ENCODE peak calls at places on chromosomes 3 and 15, in ten cellular contexts. A is activated T-helper 2 cell treated with anti-CD3 and anti-CD28 coated beads, Interferon-gamma antibody, Interleukin-2, Interleukin-4, amounts not matched to agents 10 μg/mL and 5 μg/mL and 100 μg/mL, durations not matched to agents 14 hours and 24 hours and 36 hours; Q is AG04450; P is left lung; V is GM23248; S is neural progenitor cell; D is foreskin fibroblast; Y is activated gamma-delta T cell treated with Interleukin-2 at 50 U/mL for 16 hours; B is WERI-Rb-1; M is KG1. Z is an unnamed sample.

GRCh38 chr3:133797396-133798105 is 8.1 kb upstream of the SRPRB start:
- DNase-seq in Y (no peak), S (no peak), D (peak), V (no peak), A (no peak), Q (no peak), P (no peak), B (no peak), M (no peak), Z (no peak)

GRCh38 chr15:52679232-52680040 is at the start of gene ATOSA:
- DNase-seq in Q (peak), A (peak), B (peak), V (peak), Y (peak), P (peak), S (peak), D (peak), M (peak), Z (peak)

GRCh38 chr3:2511356-2511755 is 412.7 kb downstream of the CNTN4 start:
- DNase-seq in B (no peak), Y (no peak), A (no peak), P (no peak), M (no peak), D (no peak), Q (no peak), V (no peak), S (peak), Z (no peak)

GRCh38 chr15:69225355-69226027 is 65.1 kb downstream of the GLCE start:
- DNase-seq in M (no peak), Y (no peak), V (peak), B (no peak), A (no peak), Q (no peak), D (peak), S (peak), P (no peak), Z (peak)

GRCh38 chr3:43071313-43071893 is 34.5 kb downstream of the POMGNT2 start:
- DNase-seq in S (peak), A (no peak), Y (peak), M (no peak), Q (no peak), P (no peak), B (peak), V (peak), D (no peak), Z (peak)

GRCh38 chr3:124982855-124983254 is 48.3 kb upstream of the MUC13 start:
- DNase-seq in Q (no peak), S (no peak), D (no peak), Y (no peak), V (no peak), B (no peak), M (no peak), P (no peak), A (no peak), Z (no peak)

GRCh38 chr3:56799251-56799882 is 2.4 kb downstream of the ARHGEF3 start:
- DNase-seq in S (peak), P (no peak), A (no peak), Y (no peak), M (peak), V (peak), B (no peak), D (peak), Q (no peak), Z (peak)

GRCh38 chr3:9951962-9952805 is at the start of gene PRRT3:
- DNase-seq in Q (no peak), A (peak), B (peak), Y (peak), V (peak), P (no peak), D (peak), M (no peak), S (peak), Z (peak)

GRCh38 chr3:81761904-81762565 is 590 bp upstream of the GBE1 start:
- DNase-seq in Y (no peak), Q (no peak), M (no peak), S (no peak), D (no peak), A (no peak), V (peak), B (no peak), P (no peak), Z (no peak)

GRCh38 chr3:197542741-197543454 is 12.9 kb downstream of the BDH1 start:
- DNase-seq in Q (no peak), D (no peak), Y (no peak), A (no peak), P (no peak), V (no peak), B (no peak), M (no peak), S (no peak), Z (peak)

GRCh38 chr15:74395319-74396145 is 28.1 kb upstream of the CYP11A1 start:
- DNase-seq in V (peak), S (no peak), A (no peak), Y (no peak), D (no peak), P (no peak), B (no peak), Q (no peak), M (no peak), Z (no peak)

GRCh38 chr3:172125053-172125452 is 85.7 kb downstream of the FNDC3B start:
- DNase-seq in A (no peak), B (no peak), V (no peak), Y (no peak), M (no peak), S (no peak), Q (no peak), D (peak), P (no peak), Z (no peak)

GRCh38 chr3:119582178-119582577 is 2.9 kb downstream of the ADPRH start:
- DNase-seq in A (no peak), B (no peak), Q (no peak), M (no peak), V (no peak), D (no peak), P (no peak), S (no peak), Y (no peak), Z (no peak)

GRCh38 chr3:146838221-146838620 is 233.1 kb upstream of the PLSCR5 start:
- DNase-seq in V (peak), S (no peak), Q (no peak), M (no peak), B (no peak), P (no peak), Y (no peak), D (peak), A (no peak), Z (no peak)

GRCh38 chr15:92869977-92870644 is 30.0 kb upstream of the CHD2 start:
- DNase-seq in S (no peak), B (no peak), Y (no peak), P (no peak), Q (no peak), A (no peak), V (peak), D (no peak), M (no peak), Z (no peak)

GRCh38 chr15:74174216-74174965 is 881 bp downstream of the ISLR start:
- DNase-seq in S (no peak), D (no peak), Y (no peak), P (no peak), Q (no peak), B (no peak), M (no peak), A (no peak), V (peak), Z (no peak)

GRCh38 chr3:118936811-118937210 is 97.8 kb downstream of the IGSF11 start:
- DNase-seq in V (no peak), Q (no peak), B (peak), S (no peak), P (no peak), D (no peak), A (no peak), M (no peak), Y (no peak), Z (no peak)

GRCh38 chr15:71080705-71081104 is 34.6 kb upstream of the THSD4 start:
- DNase-seq in D (peak), S (no peak), Y (no peak), Q (peak), A (no peak), V (peak), M (no peak), P (no peak), B (no peak), Z (no peak)

GRCh38 chr3:187919535-187919934 is 174.3 kb upstream of the BCL6 start:
- DNase-seq in P (no peak), Y (no peak), V (no peak), B (no peak), D (no peak), M (no peak), Q (no peak), A (peak), S (no peak), Z (no peak)

GRCh38 chr15:92091155-92091734 is 237.7 kb downstream of the SLCO3A1 start:
- DNase-seq in V (peak), Q (no peak), A (no peak), M (no peak), S (peak), Y (no peak), D (peak), B (peak), P (peak), Z (peak)

GRCh38 chr3:160343132-160343531 is 55.9 kb downstream of the IFT80 start:
- DNase-seq in D (peak), B (no peak), Q (no peak), S (peak), M (peak), Y (no peak), P (no peak), V (peak), A (no peak), Z (peak)

GRCh38 chr3:12775226-12775625 is 16.2 kb upstream of the TMEM40 start:
- DNase-seq in A (no peak), S (no peak), Q (no peak), D (no peak), B (no peak), V (no peak), P (no peak), M (no peak), Y (no peak), Z (no peak)

Z was measured in Kasumi-1.